ENCODE peak calls at places on chromosomes 13 and 19, in five cellular contexts. W is neuronal stem cell, K is NCI-H2227 treated with DMSO at 0.1 percent for 48 hours, R is sigmoid colon, X is LoVo. U is an unnamed sample.

GRCh38 chr19:42023121-42023942 is 29.3 kb upstream of the ATP1A3 start:
- DNase-seq in W (no peak), K (peak), R (no peak), X (no peak), U (peak)

GRCh38 chr19:1010586-1011510 is 10.1 kb downstream of the TMEM259 start:
- DNase-seq in W (no peak), K (no peak), R (no peak), X (no peak), U (no peak)

GRCh38 chr19:45069056-45069455 is 7.2 kb downstream of the ZNF296 start:
- DNase-seq in W (no peak), K (no peak), R (no peak), X (no peak), U (peak)

GRCh38 chr19:39293394-39293793 is 2.8 kb upstream of the IFNL1 start:
- DNase-seq in W (no peak), K (no peak), R (peak), X (no peak), U (no peak)

GRCh38 chr19:38250821-38251563 is 5.2 kb downstream of the PPP1R14A start:
- DNase-seq in W (no peak), K (peak), R (peak), X (no peak), U (no peak)

GRCh38 chr13:94291631-94292322 is 187.7 kb downstream of the DCT start:
- DNase-seq in W (no peak), K (no peak), R (no peak), X (no peak), U (no peak)

GRCh38 chr19:13483215-13483614 is 23.1 kb downstream of the CACNA1A start:
- DNase-seq in W (no peak), K (no peak), R (no peak), X (no peak), U (no peak)

GRCh38 chr19:42250666-42251531 is 4.0 kb downstream of the ERF start:
- DNase-seq in W (no peak), K (no peak), R (peak), X (no peak), U (no peak)

GRCh38 chr13:47518530-47518929 is 482.5 kb downstream of the SUCLA2 start:
- DNase-seq in W (no peak), K (no peak), R (no peak), X (no peak), U (no peak)

GRCh38 chr19:34499155-34499834 is 17.7 kb downstream of the WTIP start:
- DNase-seq in W (no peak), K (no peak), R (peak), X (no peak), U (no peak)

GRCh38 chr13:38017320-38017719 is 147.7 kb upstream of the TRPC4 start:
- DNase-seq in W (no peak), K (no peak), R (no peak), X (no peak), U (no peak)

U was measured in MG63.